ENCODE peak calls at places on chromosomes 16 and 17, in nine cellular contexts. T, F, U, K, G, W, S, V and P are unnamed samples.

GRCh38 chr16:88735616-88736015 is 29.3 kb downstream of the CTU2 start:
- DNase-seq in T (no peak), F (no peak), U (no peak), K (no peak), G (no peak), W (no peak), S (no peak), V (no peak), P (no peak)

GRCh38 chr16:77581706-77582105 is 140.6 kb upstream of the NUDT7 start:
- DNase-seq in T (no peak), F (no peak), U (no peak), K (no peak), G (no peak), W (no peak), S (no peak), V (no peak), P (no peak)

GRCh38 chr16:52446076-52446475 is 100.9 kb downstream of the TOX3 start:
- DNase-seq in T (no peak), F (no peak), U (no peak), K (no peak), G (no peak), W (peak), S (no peak), V (no peak), P (peak)

GRCh38 chr16:53792161-53792951 is 88.4 kb downstream of the FTO start:
- DNase-seq in T (no peak), F (no peak), U (no peak), K (no peak), G (no peak), W (no peak), S (no peak), V (no peak), P (no peak)

GRCh38 chr17:18225562-18226283 is at the start of gene LLGL1:
- DNase-seq in T (no peak), F (no peak), U (no peak), K (no peak), G (no peak), W (no peak), S (no peak), V (peak), P (no peak)

GRCh38 chr17:60745544-60745943 is 67.9 kb downstream of the BCAS3 start:
- DNase-seq in T (no peak), F (no peak), U (no peak), K (no peak), G (no peak), W (no peak), S (no peak), V (no peak), P (no peak)

GRCh38 chr17:81323411-81323868 is 28.3 kb upstream of the SLC38A10 start:
- DNase-seq in T (no peak), F (no peak), U (no peak), K (no peak), G (no peak), W (no peak), S (no peak), V (no peak), P (no peak)

GRCh38 chr16:66225696-66226095 is 140.8 kb upstream of the CDH5 start:
- DNase-seq in T (no peak), F (no peak), U (no peak), K (no peak), G (no peak), W (no peak), S (no peak), V (no peak), P (no peak)

GRCh38 chr16:88815901-88816589 is 4.3 kb upstream of the APRT start:
- DNase-seq in T (peak), F (peak), U (no peak), K (no peak), G (peak), W (peak), S (peak), V (peak), P (no peak)

GRCh38 chr17:50469671-50470305 is 1.1 kb upstream of the CHAD start:
- DNase-seq in T (peak), F (no peak), U (no peak), K (no peak), G (no peak), W (peak), S (no peak), V (no peak), P (no peak)

GRCh38 chr17:82366749-82367148 is 4.8 kb upstream of the UTS2R start:
- DNase-seq in T (no peak), F (no peak), U (no peak), K (no peak), G (no peak), W (no peak), S (no peak), V (no peak), P (no peak)

GRCh38 chr17:45123930-45124796 is 8.2 kb downstream of the PLCD3 start:
- DNase-seq in T (peak), F (no peak), U (no peak), K (no peak), G (no peak), W (peak), S (no peak), V (no peak), P (peak)

GRCh38 chr17:79746955-79747507 is 16.3 kb downstream of the ENPP7 start:
- DNase-seq in T (peak), F (no peak), U (no peak), K (no peak), G (no peak), W (no peak), S (no peak), V (no peak), P (peak)

GRCh38 chr16:24539850-24540484 is 601 bp downstream of the RBBP6 start:
- DNase-seq in T (peak), F (peak), U (no peak), K (peak), G (peak), W (peak), S (peak), V (no peak), P (no peak)

GRCh38 chr16:50674831-50675230 is 6.3 kb downstream of the SNX20 start:
- DNase-seq in T (no peak), F (no peak), U (no peak), K (no peak), G (no peak), W (no peak), S (no peak), V (no peak), P (no peak)

GRCh38 chr17:17851101-17851500 is 14.3 kb upstream of the SREBF1 start:
- DNase-seq in T (no peak), F (no peak), U (no peak), K (no peak), G (no peak), W (no peak), S (no peak), V (no peak), P (no peak)

GRCh38 chr17:76816590-76817135 is 51.5 kb upstream of the MGAT5B start:
- DNase-seq in T (no peak), F (peak), U (peak), K (peak), G (peak), W (peak), S (peak), V (peak), P (peak)

GRCh38 chr17:1109606-1110523 is 69.9 kb downstream of the ABR start:
- DNase-seq in T (peak), F (peak), U (peak), K (no peak), G (no peak), W (peak), S (no peak), V (no peak), P (no peak)

GRCh38 chr16:64305663-64306062 is 816.2 kb downstream of the CDH11 start:
- DNase-seq in T (no peak), F (no peak), U (no peak), K (no peak), G (no peak), W (no peak), S (no peak), V (no peak), P (no peak)

GRCh38 chr17:37092041-37092440 is 143.3 kb downstream of the AATF start:
- DNase-seq in T (no peak), F (no peak), U (no peak), K (no peak), G (no peak), W (peak), S (no peak), V (no peak), P (no peak)

GRCh38 chr16:66366433-66367299 is at the start of gene CDH5:
- DNase-seq in T (peak), F (peak), U (no peak), K (no peak), G (no peak), W (no peak), S (no peak), V (no peak), P (no peak)

GRCh38 chr16:84613408-84614071 is 4.3 kb downstream of the COTL1 start:
- DNase-seq in T (no peak), F (no peak), U (no peak), K (no peak), G (no peak), W (no peak), S (no peak), V (no peak), P (no peak)

GRCh38 chr16:7086842-7087616 is 245.6 kb upstream of the RBFOX1 start:
- DNase-seq in T (peak), F (peak), U (no peak), K (no peak), G (no peak), W (peak), S (no peak), V (no peak), P (peak)

GRCh38 chr17:29150191-29150590 is 30.0 kb downstream of the MYO18A start:
- DNase-seq in T (no peak), F (no peak), U (no peak), K (no peak), G (peak), W (no peak), S (no peak), V (no peak), P (no peak)

GRCh38 chr16:86227801-86228200 is 282.5 kb upstream of the FOXF1 start:
- DNase-seq in T (no peak), F (no peak), U (no peak), K (no peak), G (no peak), W (peak), S (no peak), V (no peak), P (no peak)

GRCh38 chr17:40443988-40444899 is 994 bp downstream of the IGFBP4 start:
- DNase-seq in T (no peak), F (no peak), U (no peak), K (no peak), G (no peak), W (no peak), S (no peak), V (peak), P (no peak)

GRCh38 chr17:82113422-82113821 is 15.4 kb upstream of the FASN start:
- DNase-seq in T (no peak), F (no peak), U (no peak), K (no peak), G (no peak), W (no peak), S (no peak), V (no peak), P (no peak)

GRCh38 chr17:64020068-64020766 is at the start of gene ICAM2:
- DNase-seq in T (no peak), F (no peak), U (peak), K (peak), G (peak), W (peak), S (peak), V (peak), P (no peak)

GRCh38 chr17:61474235-61474927 is 22.2 kb downstream of the TBX4 start:
- DNase-seq in T (no peak), F (no peak), U (no peak), K (no peak), G (no peak), W (no peak), S (no peak), V (no peak), P (no peak)

GRCh38 chr17:41404024-41404651 is 6.7 kb upstream of the KRT31 start:
- DNase-seq in T (no peak), F (no peak), U (no peak), K (no peak), G (no peak), W (peak), S (peak), V (no peak), P (no peak)

GRCh38 chr16:85250609-85251223 is 138.4 kb upstream of the CIBAR2 start:
- DNase-seq in T (no peak), F (no peak), U (no peak), K (no peak), G (no peak), W (no peak), S (no peak), V (no peak), P (no peak)

GRCh38 chr17:74917430-74917829 is 5.6 kb downstream of the USH1G start:
- DNase-seq in T (no peak), F (no peak), U (no peak), K (no peak), G (no peak), W (no peak), S (no peak), V (no peak), P (no peak)

GRCh38 chr16:20883554-20884239 is 16.5 kb downstream of the DCUN1D3 start:
- DNase-seq in T (no peak), F (no peak), U (no peak), K (no peak), G (no peak), W (no peak), S (no peak), V (no peak), P (no peak)